ENCODE peak calls at places on chromosome 15, in eight cellular contexts. E is adrenal gland, Z is upper lobe of left lung, S is transverse colon, I is tibial nerve, T is HepG2, X is heart left ventricle, W is NB4. F is an unnamed sample.

GRCh38 chr15:99427210-99427609 is 138.6 kb upstream of the MEF2A start:
- DNase-seq in I (no peak), X (peak), Z (no peak), E (peak), T (no peak), W (no peak), S (no peak), F (no peak)

GRCh38 chr15:96337991-96338771 is 7.7 kb downstream of the NR2F2 start:
- DNase-seq in S (no peak), E (no peak), T (no peak), I (no peak), Z (no peak), W (no peak), X (no peak), F (no peak)

GRCh38 chr15:92053727-92054316 is 200.3 kb downstream of the SLCO3A1 start:
- DNase-seq in W (no peak), T (no peak), S (no peak), E (no peak), Z (no peak), X (no peak), I (no peak), F (no peak)

GRCh38 chr15:88874275-88874674 is 21.1 kb downstream of the HAPLN3 start:
- DNase-seq in I (no peak), W (no peak), E (no peak), T (no peak), X (no peak), Z (no peak), S (no peak), F (no peak)

GRCh38 chr15:68609618-68610017 is 30.8 kb downstream of the CORO2B start:
- DNase-seq in I (peak), E (peak), Z (no peak), X (peak), T (no peak), S (peak), W (peak), F (no peak)

GRCh38 chr15:32646304-32646703 is 4.8 kb downstream of the SCG5 start:
- DNase-seq in T (no peak), S (no peak), Z (no peak), W (no peak), E (no peak), X (no peak), I (no peak), F (no peak)

GRCh38 chr15:89406756-89407650 is 72.4 kb upstream of the POLG start:
- DNase-seq in E (no peak), I (no peak), W (no peak), X (no peak), T (no peak), S (no peak), Z (no peak), F (no peak)

GRCh38 chr15:99720533-99720932 is 12.7 kb downstream of the LYSMD4 start:
- DNase-seq in I (no peak), E (no peak), T (no peak), X (no peak), W (no peak), S (no peak), Z (no peak), F (no peak)

GRCh38 chr15:60005352-60006202 is 1.5 kb downstream of the FOXB1 start:
- DNase-seq in Z (no peak), I (no peak), W (no peak), S (no peak), X (no peak), E (no peak), T (no peak), F (no peak)

DNA sequence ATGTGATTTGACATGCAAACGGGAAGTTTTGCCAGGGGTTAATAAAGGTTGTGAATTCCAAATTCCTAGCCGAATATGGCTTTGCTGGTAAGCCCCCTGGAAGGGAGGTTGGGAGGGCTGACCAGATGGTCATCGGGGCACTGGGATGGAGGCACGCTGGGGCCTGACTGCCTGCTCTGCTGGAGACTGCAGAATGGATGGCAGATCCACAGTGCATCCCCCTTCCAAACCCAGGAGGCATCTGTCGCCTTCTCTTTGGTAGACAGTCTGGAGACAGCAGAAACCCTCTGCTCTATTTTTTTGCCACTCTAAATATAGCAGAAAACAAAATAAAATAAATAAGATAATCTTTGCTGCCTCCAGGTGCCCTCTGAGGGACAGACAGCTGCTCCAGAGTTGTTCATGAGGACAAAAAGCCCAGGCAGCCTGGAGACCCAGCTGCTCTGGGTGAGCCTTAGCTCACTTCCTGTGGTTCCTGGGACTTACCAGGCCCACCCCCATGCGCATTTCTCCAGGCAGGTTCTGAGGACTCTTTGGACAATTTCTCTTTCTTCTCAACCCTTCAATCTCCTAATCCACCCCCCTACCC is 6.1 kb upstream of the SPTBN5 start:
- DNase-seq in Z (no peak), E (no peak), X (no peak), S (no peak), T (no peak), W (no peak), I (no peak), F (no peak)
- TF ChIP-seq POLR2A in Z (no peak), E (no peak), X (no peak), S (no peak), T (no peak), W (no peak), I (no peak), F (no peak)

GRCh38 chr15:101251830-101252820 is at the start of gene CHSY1:
- DNase-seq in E (peak), I (peak), W (peak), T (peak), S (peak), X (peak), Z (peak), F (peak)
- TF ChIP-seq CTCF in E (peak), I (peak), W (no peak), T (peak), S (no peak), X (peak), Z (peak), F (no peak)

GRCh38 chr15:84750583-84751092 is 2.2 kb downstream of the ZNF592 start:
- DNase-seq in E (no peak), W (peak), Z (no peak), S (no peak), X (no peak), I (no peak), T (no peak), F (no peak)

GRCh38 chr15:84747423-84748273 is 744 bp upstream of the ZNF592 start:
- DNase-seq in T (peak), X (peak), Z (peak), E (peak), I (peak), W (peak), S (peak), F (peak)

GRCh38 chr15:84749111-84749991 is 959 bp downstream of the ZNF592 start:
- DNase-seq in T (peak), I (no peak), E (peak), S (peak), Z (peak), W (peak), X (peak), F (peak)

GRCh38 chr15:84752195-84752594 is 3.8 kb downstream of the ZNF592 start:
- DNase-seq in T (peak), E (no peak), X (no peak), S (no peak), I (no peak), Z (no peak), W (no peak), F (no peak)

DNA sequence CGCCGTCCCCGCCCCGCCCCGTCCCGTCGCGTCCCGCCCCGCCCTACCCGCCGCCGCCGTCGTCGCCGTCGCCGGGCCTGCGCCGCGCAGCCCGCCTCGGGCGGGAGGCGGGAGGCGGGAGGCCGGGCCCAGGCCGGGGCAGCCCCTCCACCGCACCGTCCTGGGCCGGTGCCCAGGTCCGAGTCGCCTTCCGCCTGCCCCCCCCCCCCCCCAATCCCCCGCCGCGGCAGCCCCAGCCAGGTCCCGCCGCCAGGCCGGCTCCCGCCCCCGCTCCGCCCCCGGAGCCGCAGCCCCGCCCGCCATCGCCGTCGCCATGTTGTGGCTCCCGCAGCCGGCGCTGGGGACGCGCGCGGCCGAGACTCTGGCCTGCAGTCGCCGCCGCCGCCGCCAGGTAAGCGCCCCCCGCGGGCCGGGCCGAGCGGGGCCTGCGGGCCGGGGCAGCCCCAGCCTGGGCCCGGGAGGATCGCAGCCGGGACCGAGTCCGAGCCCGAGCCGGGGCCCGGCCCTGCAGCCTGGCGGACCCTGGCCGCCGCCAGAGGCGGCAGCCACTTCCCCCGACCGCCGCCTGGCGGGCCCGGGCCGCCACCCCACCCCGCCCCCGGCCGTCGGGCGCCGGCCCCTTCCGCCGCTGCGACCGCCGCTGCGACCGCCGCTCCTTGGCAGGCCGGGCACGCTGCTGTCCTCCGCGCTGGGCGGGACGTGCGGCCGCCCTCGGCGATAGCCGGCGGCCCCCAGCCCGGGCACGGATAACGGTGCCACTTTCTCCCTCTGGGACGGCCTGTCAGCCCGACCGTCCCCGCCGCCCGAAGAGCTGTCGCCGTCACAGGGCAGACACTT is at the start of gene ZNF592:
- DNase-seq in I (peak), E (peak), T (peak), X (peak), S (peak), Z (peak), W (peak), F (peak)
- TF ChIP-seq POLR2A in I (peak), E (peak), T (peak), X (no peak), S (no peak), Z (no peak), W (peak), F (no peak)

DNA sequence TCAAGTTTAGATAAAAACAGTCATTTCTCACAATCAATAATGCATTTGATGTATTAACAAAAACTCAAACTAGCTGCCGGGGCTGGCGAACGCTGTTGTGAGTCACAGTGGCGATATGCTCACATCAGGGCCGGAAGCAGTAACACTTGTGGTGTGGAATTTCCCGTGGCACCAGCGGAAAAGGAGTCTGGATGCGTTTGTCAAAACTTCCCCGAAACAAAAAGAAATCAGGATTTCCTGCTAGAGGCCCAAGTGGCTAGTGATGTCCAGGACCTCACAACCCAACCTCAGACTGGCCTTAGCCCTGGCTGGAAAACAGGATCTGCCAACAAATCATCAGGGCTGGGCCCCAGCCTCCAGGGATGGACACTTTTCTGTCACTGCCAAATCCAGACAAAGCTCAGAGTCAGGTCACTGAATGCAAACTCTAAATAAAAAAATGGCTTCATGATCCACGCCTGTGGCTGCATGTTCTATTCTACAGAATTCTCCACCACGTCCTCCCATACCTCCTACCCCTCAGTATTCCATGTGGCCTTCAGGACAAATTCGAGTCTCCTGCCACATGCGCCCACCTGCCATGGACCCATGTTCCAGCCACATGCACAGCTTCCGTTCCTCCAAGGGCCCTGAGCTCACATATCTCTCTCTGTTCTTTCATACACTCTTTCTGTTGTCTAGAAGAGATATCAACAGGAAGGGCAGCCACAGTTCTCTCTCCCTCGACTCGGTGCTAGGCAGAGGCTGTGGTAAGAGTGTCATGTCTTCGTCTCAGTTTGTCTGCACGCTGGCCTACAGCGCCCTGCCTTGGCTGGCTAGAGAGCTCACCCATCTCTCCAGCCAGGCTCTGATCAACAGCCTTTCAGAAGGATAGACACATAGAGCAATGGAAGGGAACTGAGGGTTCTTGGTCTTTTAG is 35.4 kb downstream of the EHD4 start:
- DNase-seq in T (no peak), E (no peak), Z (peak), I (no peak), S (peak), X (peak), W (no peak), F (no peak)
- TF ChIP-seq CTCF in T (no peak), E (no peak), Z (no peak), I (no peak), S (no peak), X (no peak), W (no peak), F (no peak)

GRCh38 chr15:62119224-62119925 is 45.7 kb downstream of the C2CD4B start:
- DNase-seq in X (no peak), T (peak), I (no peak), S (no peak), W (peak), E (peak), Z (no peak), F (no peak)

GRCh38 chr15:62122249-62122648 is 42.8 kb downstream of the C2CD4B start:
- DNase-seq in I (no peak), X (no peak), W (peak), T (no peak), S (no peak), E (no peak), Z (no peak), F (no peak)

GRCh38 chr15:62120776-62121175 is 44.3 kb downstream of the C2CD4B start:
- DNase-seq in I (no peak), T (no peak), Z (no peak), X (no peak), S (no peak), W (no peak), E (no peak), F (no peak)

GRCh38 chr15:62119926-62120273 is 45.2 kb downstream of the C2CD4B start:
- DNase-seq in T (no peak), I (no peak), S (no peak), Z (no peak), W (no peak), X (no peak), E (no peak), F (no peak)

GRCh38 chr15:62121273-62122015 is 43.6 kb downstream of the C2CD4B start:
- DNase-seq in X (no peak), T (no peak), E (no peak), Z (no peak), I (no peak), W (no peak), S (no peak), F (no peak)
- TF ChIP-seq POLR2A in X (no peak), T (no peak), E (no peak), Z (no peak), I (no peak), W (no peak), S (no peak), F (no peak)

DNA sequence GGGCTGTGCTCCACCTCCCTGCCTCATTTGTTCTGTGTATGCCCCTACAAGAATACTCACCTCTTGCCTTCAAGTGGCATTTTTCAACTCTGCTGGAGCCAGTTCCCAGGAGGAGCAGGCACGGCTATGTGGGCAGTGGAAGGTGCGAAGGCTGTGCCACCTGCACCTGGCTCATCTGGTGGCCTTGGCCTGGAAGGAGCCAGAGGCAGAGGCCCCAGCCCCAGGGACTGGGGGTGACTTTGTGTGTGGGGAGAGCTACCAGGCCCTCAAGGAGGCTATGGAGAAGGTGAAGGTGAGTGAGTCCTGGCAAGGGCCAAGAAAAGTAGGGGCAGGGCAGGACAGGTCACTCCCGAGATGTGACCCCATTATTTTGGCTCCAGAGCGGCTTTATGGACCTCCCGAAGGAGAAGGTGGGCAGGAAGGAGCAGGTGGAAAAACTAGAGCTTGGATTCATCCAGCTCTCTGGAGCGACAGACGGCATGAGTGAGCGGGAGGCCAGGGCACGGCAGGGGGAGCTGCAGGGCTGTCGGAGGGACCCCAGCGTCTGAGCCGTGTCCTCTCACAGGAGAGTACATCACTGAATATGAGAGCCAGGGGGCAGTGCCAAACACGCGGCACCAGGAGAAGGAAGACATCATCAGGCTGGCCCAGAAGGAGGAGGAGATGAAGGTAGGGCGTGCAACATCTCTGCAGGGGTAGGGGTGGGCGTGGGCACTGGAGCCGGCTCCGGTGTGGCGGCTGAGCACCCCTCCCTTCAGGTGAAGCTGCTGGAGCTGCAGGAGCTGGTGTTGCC is 57.3 kb upstream of the UBE2Q2 start:
- DNase-seq in S (no peak), Z (no peak), X (no peak), I (no peak), E (no peak), W (no peak), T (peak), F (no peak)
- TF ChIP-seq CTCF in S (no peak), Z (no peak), X (no peak), I (no peak), E (no peak), W (no peak), T (peak), F (no peak)

GRCh38 chr15:56425976-56426375 is 39.0 kb downstream of the MNS1 start:
- DNase-seq in W (no peak), I (no peak), X (no peak), T (no peak), Z (no peak), E (no peak), S (no peak), F (no peak)

GRCh38 chr15:56425276-56425675 is 39.7 kb downstream of the MNS1 start:
- DNase-seq in W (no peak), E (no peak), I (no peak), T (no peak), S (no peak), X (no peak), Z (no peak), F (no peak)

GRCh38 chr15:56432304-56432703 is 32.6 kb downstream of the MNS1 start:
- DNase-seq in X (no peak), W (no peak), E (no peak), T (no peak), I (no peak), S (no peak), Z (no peak), F (no peak)

GRCh38 chr15:56428821-56429458 is 36.0 kb downstream of the MNS1 start:
- DNase-seq in S (no peak), Z (no peak), I (no peak), E (no peak), T (peak), W (peak), X (no peak), F (no peak)
- TF ChIP-seq POLR2A in S (no peak), Z (no peak), I (no peak), E (no peak), T (no peak), W (no peak), X (no peak), F (no peak)

F was measured in breast epithelium.